ENCODE peak calls at places on chromosomes 11 and 22, in seven cellular contexts. L is mammary epithelial cell; B is BE2C; D is CD8-positive, alpha-beta memory T cell; H is IMR-90; A is fibroblast of lung; V is left ventricle myocardium inferior. U is an unnamed sample.

GRCh38 chr11:122108192-122108799 is 7.7 kb downstream of the BLID start:
- DNase-seq in B (peak; percentile 50), H (peak; percentile 70), D (no peak), L (no peak), A (peak; percentile 78), V (no peak), U (no peak)

GRCh38 chr11:117219001-117219400 is 12.9 kb downstream of the PCSK7 start:
- DNase-seq in D (no peak), L (no peak), B (no peak), H (no peak), A (no peak), V (no peak), U (no peak)

GRCh38 chr22:31923761-31924160 is 20.6 kb upstream of the YWHAH start:
- DNase-seq in H (no peak), D (no peak), B (no peak), V (no peak), L (no peak), A (no peak), U (no peak)

GRCh38 chr11:20213790-20214189 is 53.5 kb upstream of the DBX1 start:
- DNase-seq in D (no peak), V (no peak), A (no peak), H (no peak), B (no peak), L (no peak), U (no peak)

GRCh38 chr11:111173221-111173620 is 72.3 kb upstream of the POU2AF2 start:
- DNase-seq in A (no peak), B (no peak), D (no peak), L (no peak), H (peak; percentile 35), V (no peak), U (no peak)

GRCh38 chr22:31818481-31819392 is 64.9 kb downstream of the DEPDC5 start:
- DNase-seq in D (no peak), B (no peak), L (peak; percentile 63), H (peak; percentile 48), A (peak; percentile 7), V (no peak), U (no peak)

GRCh38 chr22:34886391-34886790 is 179.6 kb upstream of the ISX start:
- DNase-seq in H (no peak), D (no peak), L (no peak), V (no peak), B (no peak), A (no peak), U (no peak)

GRCh38 chr22:17707526-17707925 is 66.7 kb downstream of the BID start:
- DNase-seq in B (no peak), D (no peak), V (no peak), H (no peak), A (peak; percentile 20), L (no peak), U (no peak)

GRCh38 chr11:104570088-104570701 is 328.1 kb downstream of the CASP12 start:
- DNase-seq in V (no peak), H (no peak), D (no peak), B (no peak), L (peak; percentile 65), A (no peak), U (no peak)

GRCh38 chr22:34804588-34804987 is 261.4 kb upstream of the ISX start:
- DNase-seq in D (no peak), L (no peak), B (no peak), H (no peak), A (no peak), V (no peak), U (no peak)

GRCh38 chr11:15379483-15379882 is 264.8 kb downstream of the INSC start:
- DNase-seq in L (no peak), B (no peak), A (no peak), H (no peak), V (no peak), D (no peak), U (no peak)

GRCh38 chr11:279966-280761 is 2.0 kb downstream of the NLRP6 start:
- DNase-seq in B (no peak), D (no peak), V (no peak), L (peak; percentile 38), A (no peak), H (peak; percentile 30), U (peak; percentile 89)

GRCh38 chr22:43837666-43838065 is 24.6 kb downstream of the SULT4A1 start:
- DNase-seq in H (no peak), V (no peak), B (no peak), A (no peak), D (no peak), L (no peak), U (no peak)

GRCh38 chr11:61922539-61922938 is 5.2 kb upstream of the RAB3IL1 start:
- DNase-seq in B (peak; percentile 82), A (peak; percentile 82), H (peak; percentile 48), L (no peak), D (no peak), V (peak; percentile 89), U (peak; percentile 47)

GRCh38 chr11:2342981-2343380 is 34.1 kb upstream of the CD81 start:
- DNase-seq in L (peak; percentile 10), V (no peak), H (peak; percentile 12), A (no peak), B (no peak), D (no peak), U (no peak)

GRCh38 chr11:2342557-2342956 is 34.6 kb upstream of the CD81 start:
- DNase-seq in V (no peak), D (no peak), H (no peak), L (no peak), A (no peak), B (no peak), U (no peak)

GRCh38 chr11:2346014-2346413 is 31.1 kb upstream of the CD81 start:
- DNase-seq in B (no peak), H (no peak), D (no peak), L (no peak), A (no peak), V (no peak), U (no peak)

GRCh38 chr11:2345050-2345449 is 32.1 kb upstream of the CD81 start:
- DNase-seq in V (no peak), A (no peak), L (no peak), B (no peak), H (no peak), D (no peak), U (no peak)

DNA sequence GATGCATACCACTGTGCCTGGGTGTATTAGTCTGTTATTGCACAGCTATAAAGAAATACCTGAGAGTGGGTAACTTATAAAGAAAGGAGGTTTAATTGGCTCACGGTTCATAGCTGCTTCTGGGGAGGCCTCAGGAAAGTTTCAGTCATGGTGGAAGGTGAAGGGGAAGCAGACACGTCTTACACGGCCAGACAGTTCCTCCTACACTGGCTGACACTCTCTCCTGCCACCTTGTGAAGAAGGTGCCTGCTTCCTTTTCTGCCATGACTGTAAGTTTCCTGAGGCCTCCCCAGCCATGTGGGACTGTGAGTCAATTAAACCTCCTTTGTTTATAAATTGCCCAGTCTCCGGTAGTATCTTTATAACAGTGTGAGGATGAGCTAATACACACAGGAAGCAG is 33.6 kb upstream of the CD81 start:
- DNase-seq in A (no peak), H (no peak), V (no peak), L (no peak), D (no peak), B (no peak), U (no peak)
- H3K9me3 ChIP-seq in A (no peaks in the 10 kb centered on the region), H (peaks cover 2% of the 10 kb centered on the region), V (peaks cover 4% of the 10 kb centered on the region), L (no peaks in the 10 kb centered on the region), D (no peaks in the 10 kb centered on the region), B (no peaks in the 10 kb centered on the region), U (no peaks in the 10 kb centered on the region)

GRCh38 chr22:33737662-33738061 is 182.6 kb downstream of the LARGE1 start:
- DNase-seq in H (no peak), V (no peak), L (no peak), B (no peak), D (no peak), A (no peak), U (no peak)

DNA sequence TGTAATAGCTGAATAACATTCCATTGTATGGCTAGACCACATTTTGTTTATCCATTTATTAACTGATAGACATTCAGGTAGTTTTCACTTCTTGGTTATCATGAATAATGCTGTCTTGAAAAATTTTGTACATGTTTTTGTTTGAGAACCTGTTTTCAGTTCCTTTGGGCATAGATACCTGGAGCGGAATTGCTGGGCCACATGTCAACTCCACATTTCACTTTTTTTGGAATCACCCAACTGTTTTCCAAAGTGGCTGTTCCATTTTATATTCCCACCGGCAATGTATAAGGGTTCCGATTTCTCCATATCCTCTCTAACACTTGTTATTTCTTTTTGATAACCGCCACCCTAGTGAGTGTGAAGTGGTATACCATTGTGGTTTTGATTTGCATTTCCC is 184.3 kb downstream of the LARGE1 start:
- DNase-seq in A (no peak), H (no peak), L (no peak), B (no peak), V (no peak), D (no peak), U (no peak)
- H3K4me3 ChIP-seq in A (no peak overlapping the region), H (no peak overlapping the region), L (no peak overlapping the region), B (no peak overlapping the region), V (no peak overlapping the region), D (no peak overlapping the region), U (no peak overlapping the region)

GRCh38 chr22:47443836-47444745 is 681.6 kb downstream of the TBC1D22A start:
- DNase-seq in A (no peak), H (no peak), B (no peak), V (no peak), L (no peak), D (no peak), U (peak; percentile 13)

GRCh38 chr22:47445212-47445611 is 682.8 kb downstream of the TBC1D22A start:
- DNase-seq in H (no peak), L (no peak), A (no peak), D (no peak), V (no peak), B (no peak), U (no peak)

GRCh38 chr22:47445716-47446290 is 683.4 kb downstream of the TBC1D22A start:
- DNase-seq in B (no peak), V (no peak), D (no peak), H (no peak), A (no peak), L (no peak), U (peak; percentile 32)

GRCh38 chr22:47446331-47446730 is 683.9 kb downstream of the TBC1D22A start:
- DNase-seq in V (no peak), B (no peak), D (no peak), A (no peak), L (no peak), H (no peak), U (peak; percentile 24)

DNA sequence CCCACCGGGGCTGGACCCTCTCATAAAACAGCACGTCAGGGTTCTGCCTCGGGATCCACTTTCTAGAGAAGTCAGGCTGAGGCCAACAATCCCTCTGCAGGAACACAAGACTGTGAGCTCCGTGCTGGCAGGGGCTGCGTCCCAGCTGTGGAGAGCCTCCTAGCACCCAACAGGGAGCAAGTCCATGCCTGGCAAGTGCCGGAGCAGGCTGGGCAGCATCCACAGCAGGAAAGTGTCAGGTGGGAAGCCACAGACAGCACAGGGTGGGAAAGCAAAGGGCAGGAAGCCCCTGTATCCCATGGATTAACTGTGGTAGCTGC is 682.3 kb downstream of the TBC1D22A start:
- DNase-seq in B (no peak), L (no peak), D (no peak), V (no peak), A (no peak), H (no peak), U (peak; percentile 39)
- H3K9me3 ChIP-seq in B (no peaks in the 10 kb centered on the region), L (peaks cover 30% of the 10 kb centered on the region), D (no peaks in the 10 kb centered on the region), V (peaks cover 17% of the 10 kb centered on the region), A (no peaks in the 10 kb centered on the region), H (peaks cover 60% of the 10 kb centered on the region), U (no peaks in the 10 kb centered on the region)

DNA sequence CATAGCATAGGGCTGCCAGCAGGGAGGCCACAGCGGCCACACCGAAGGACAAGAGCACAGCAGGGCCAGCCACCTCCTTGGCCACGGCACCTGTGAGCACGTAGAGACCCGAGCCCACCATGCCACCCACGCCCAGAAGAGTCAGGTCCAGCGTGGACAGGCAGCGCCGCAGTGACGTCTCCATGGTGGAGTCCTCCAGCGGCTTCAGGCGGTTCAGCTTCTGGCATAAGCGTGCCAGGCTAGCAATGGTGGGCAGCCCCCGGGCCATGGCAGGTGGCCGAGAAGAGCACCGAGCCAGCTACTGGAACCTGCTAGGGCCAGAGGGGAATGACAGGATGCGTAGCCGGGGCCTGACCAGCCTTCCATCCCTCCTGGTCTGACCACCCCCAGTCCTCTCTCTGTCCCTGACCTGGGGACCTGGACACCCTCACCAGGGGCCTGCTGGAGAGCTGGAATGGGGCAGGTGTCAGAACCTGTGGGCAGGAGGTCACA is 770 bp downstream of the SLC7A4 start:
- DNase-seq in V (no peak), D (no peak), L (no peak), H (no peak), B (no peak), A (no peak), U (no peak)
- H3K4me3 ChIP-seq in V (peak overlapping the region; percentile 59), D (no peak overlapping the region), L (no peak overlapping the region), H (no peak overlapping the region), B (peak overlapping the region; percentile 45), A (peak overlapping the region; percentile 21), U (no peak overlapping the region)